ENCODE peak calls at places on chromosome 20, in six cellular contexts. One of them, this sample, is unnamed. For H3K36me3, the result is how much of the 10 kb centered on the place peaks cover.

GRCh38 chr20:5191829-5192569 is 65.2 kb downstream of the CDS2 start:
- DNase-seq in fibroblast of lung: peak
- DNase-seq in neural progenitor cell: peak
- DNase-seq in mammary epithelial cell: peak
- DNase-seq in keratinocyte: peak
- DNase-seq in K562: peak
- DNase-seq in this sample: peak

GRCh38 chr20:5660346-5660745 is 89.9 kb upstream of the SHLD1 start:
- DNase-seq in fibroblast of lung: no peak
- DNase-seq in neural progenitor cell: no peak
- DNase-seq in mammary epithelial cell: no peak
- DNase-seq in keratinocyte: no peak
- DNase-seq in K562: no peak
- DNase-seq in this sample: no peak

GRCh38 chr20:53597085-53597482 is 3.4 kb upstream of the ZNF217 start:
- DNase-seq in fibroblast of lung: no peak
- DNase-seq in neural progenitor cell: no peak
- DNase-seq in mammary epithelial cell: no peak
- DNase-seq in keratinocyte: no peak
- DNase-seq in K562: no peak
- DNase-seq in this sample: no peak

GRCh38 chr20:23668477-23668951 is 20.3 kb downstream of the CST4 start:
- DNase-seq in fibroblast of lung: peak
- DNase-seq in neural progenitor cell: peak
- DNase-seq in mammary epithelial cell: peak
- DNase-seq in keratinocyte: no peak
- DNase-seq in K562: peak
- DNase-seq in this sample: peak

GRCh38 chr20:10761232-10761631 is 87.4 kb upstream of the JAG1 start:
- DNase-seq in fibroblast of lung: peak
- DNase-seq in neural progenitor cell: no peak
- DNase-seq in mammary epithelial cell: peak
- DNase-seq in keratinocyte: peak
- DNase-seq in K562: no peak
- DNase-seq in this sample: no peak

GRCh38 chr20:20276806-20277530 is 90.9 kb upstream of the INSM1 start:
- DNase-seq in fibroblast of lung: no peak
- DNase-seq in neural progenitor cell: no peak
- DNase-seq in mammary epithelial cell: no peak
- DNase-seq in keratinocyte: no peak
- DNase-seq in K562: no peak
- DNase-seq in this sample: no peak

GRCh38 chr20:59678286-59678685 is 73.9 kb downstream of the PHACTR3 start:
- DNase-seq in fibroblast of lung: no peak
- DNase-seq in neural progenitor cell: no peak
- DNase-seq in mammary epithelial cell: no peak
- DNase-seq in keratinocyte: no peak
- DNase-seq in K562: no peak
- DNase-seq in this sample: no peak

GRCh38 chr20:64237316-64237715 is 18.2 kb upstream of the PCMTD2 start:
- DNase-seq in fibroblast of lung: no peak
- DNase-seq in neural progenitor cell: no peak
- DNase-seq in mammary epithelial cell: no peak
- DNase-seq in keratinocyte: no peak
- DNase-seq in K562: no peak
- DNase-seq in this sample: no peak

GRCh38 chr20:8163543-8163942 is 31.5 kb downstream of the PLCB1 start:
- DNase-seq in fibroblast of lung: no peak
- DNase-seq in neural progenitor cell: no peak
- DNase-seq in mammary epithelial cell: no peak
- DNase-seq in keratinocyte: no peak
- DNase-seq in K562: no peak
- DNase-seq in this sample: no peak

GRCh38 chr20:20204326-20204725 is 152.0 kb downstream of the CFAP61 start:
- DNase-seq in fibroblast of lung: no peak
- DNase-seq in neural progenitor cell: no peak
- DNase-seq in mammary epithelial cell: no peak
- DNase-seq in keratinocyte: no peak
- DNase-seq in K562: no peak
- DNase-seq in this sample: no peak

GRCh38 chr20:48805286-48805685 is 22.5 kb downstream of the PREX1 start:
- DNase-seq in fibroblast of lung: no peak
- DNase-seq in neural progenitor cell: no peak
- DNase-seq in mammary epithelial cell: no peak
- DNase-seq in keratinocyte: no peak
- DNase-seq in K562: no peak
- DNase-seq in this sample: no peak

GRCh38 chr20:33838035-33838864 is 27.1 kb downstream of the CHMP4B start:
- DNase-seq in fibroblast of lung: no peak
- DNase-seq in neural progenitor cell: peak
- DNase-seq in mammary epithelial cell: peak
- DNase-seq in keratinocyte: no peak
- DNase-seq in K562: no peak
- DNase-seq in this sample: no peak

GRCh38 chr20:1375515-1375914 is 17.3 kb downstream of the FKBP1A start:
- DNase-seq in fibroblast of lung: peak
- DNase-seq in neural progenitor cell: no peak
- DNase-seq in mammary epithelial cell: peak
- DNase-seq in keratinocyte: no peak
- DNase-seq in K562: no peak
- DNase-seq in this sample: no peak
- H3K27ac ChIP-seq in fibroblast of lung: no peak
- H3K27ac ChIP-seq in neural progenitor cell: peak
- H3K27ac ChIP-seq in mammary epithelial cell: no peak
- H3K27ac ChIP-seq in keratinocyte: no peak
- H3K27ac ChIP-seq in K562: no peak
- H3K27ac ChIP-seq in this sample: no peak

DNA sequence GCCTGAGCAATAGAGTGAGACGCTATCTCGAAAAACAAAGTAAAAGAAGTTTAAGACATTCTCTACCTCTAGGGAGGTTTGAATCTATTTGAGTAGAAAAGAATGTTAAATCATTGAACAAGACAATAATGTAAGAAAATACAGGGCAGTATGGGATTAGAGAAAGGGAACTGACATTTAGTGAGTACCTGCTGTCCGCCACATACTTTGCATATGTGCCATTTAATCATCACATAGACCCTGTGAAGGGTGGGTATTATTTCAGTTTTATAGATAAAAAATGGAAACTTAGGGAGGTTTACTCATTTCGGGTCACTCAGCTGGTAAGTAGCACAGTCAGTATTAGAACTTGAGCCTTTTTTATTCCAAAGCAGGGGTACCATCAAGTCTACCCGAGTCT is 31.4 kb downstream of the STK4 start:
- DNase-seq in fibroblast of lung: no peak
- DNase-seq in neural progenitor cell: no peak
- DNase-seq in mammary epithelial cell: no peak
- DNase-seq in keratinocyte: no peak
- DNase-seq in K562: no peak
- DNase-seq in this sample: no peak
- H3K36me3 ChIP-seq in fibroblast of lung: under half
- H3K36me3 ChIP-seq in neural progenitor cell: under half
- H3K36me3 ChIP-seq in mammary epithelial cell: under half
- H3K36me3 ChIP-seq in keratinocyte: under half
- H3K36me3 ChIP-seq in K562: half or more
- H3K36me3 ChIP-seq in this sample: under half

GRCh38 chr20:47222728-47223127 is 133.8 kb downstream of the ZMYND8 start:
- DNase-seq in fibroblast of lung: no peak
- DNase-seq in neural progenitor cell: no peak
- DNase-seq in mammary epithelial cell: no peak
- DNase-seq in keratinocyte: no peak
- DNase-seq in K562: no peak
- DNase-seq in this sample: no peak
- TF ChIP-seq EZH2 in fibroblast of lung: no peak
- TF ChIP-seq EZH2 in neural progenitor cell: no peak
- TF ChIP-seq EZH2 in mammary epithelial cell: no peak
- TF ChIP-seq EZH2 in keratinocyte: no peak
- TF ChIP-seq EZH2 in K562: no peak
- TF ChIP-seq EZH2 in this sample: no peak

GRCh38 chr20:57374343-57374930 is 16.8 kb upstream of the RBM38 start:
- DNase-seq in fibroblast of lung: no peak
- DNase-seq in neural progenitor cell: no peak
- DNase-seq in mammary epithelial cell: no peak
- DNase-seq in keratinocyte: no peak
- DNase-seq in K562: no peak
- DNase-seq in this sample: no peak
- H3K27ac ChIP-seq in fibroblast of lung: no peak
- H3K27ac ChIP-seq in neural progenitor cell: no peak
- H3K27ac ChIP-seq in mammary epithelial cell: no peak
- H3K27ac ChIP-seq in keratinocyte: no peak
- H3K27ac ChIP-seq in K562: no peak
- H3K27ac ChIP-seq in this sample: no peak

GRCh38 chr20:47776639-47777038 is 8.6 kb downstream of the SULF2 start:
- DNase-seq in fibroblast of lung: no peak
- DNase-seq in neural progenitor cell: no peak
- DNase-seq in mammary epithelial cell: no peak
- DNase-seq in keratinocyte: no peak
- DNase-seq in K562: no peak
- DNase-seq in this sample: no peak

GRCh38 chr20:47774081-47774777 is 11.1 kb downstream of the SULF2 start:
- DNase-seq in fibroblast of lung: no peak
- DNase-seq in neural progenitor cell: peak
- DNase-seq in mammary epithelial cell: no peak
- DNase-seq in keratinocyte: no peak
- DNase-seq in K562: no peak
- DNase-seq in this sample: no peak

GRCh38 chr20:47778398-47779354 is 6.6 kb downstream of the SULF2 start:
- DNase-seq in fibroblast of lung: no peak
- DNase-seq in neural progenitor cell: no peak
- DNase-seq in mammary epithelial cell: no peak
- DNase-seq in keratinocyte: no peak
- DNase-seq in K562: no peak
- DNase-seq in this sample: no peak

GRCh38 chr20:47775039-47775438 is 10.2 kb downstream of the SULF2 start:
- DNase-seq in fibroblast of lung: no peak
- DNase-seq in neural progenitor cell: no peak
- DNase-seq in mammary epithelial cell: no peak
- DNase-seq in keratinocyte: no peak
- DNase-seq in K562: no peak
- DNase-seq in this sample: no peak

DNA sequence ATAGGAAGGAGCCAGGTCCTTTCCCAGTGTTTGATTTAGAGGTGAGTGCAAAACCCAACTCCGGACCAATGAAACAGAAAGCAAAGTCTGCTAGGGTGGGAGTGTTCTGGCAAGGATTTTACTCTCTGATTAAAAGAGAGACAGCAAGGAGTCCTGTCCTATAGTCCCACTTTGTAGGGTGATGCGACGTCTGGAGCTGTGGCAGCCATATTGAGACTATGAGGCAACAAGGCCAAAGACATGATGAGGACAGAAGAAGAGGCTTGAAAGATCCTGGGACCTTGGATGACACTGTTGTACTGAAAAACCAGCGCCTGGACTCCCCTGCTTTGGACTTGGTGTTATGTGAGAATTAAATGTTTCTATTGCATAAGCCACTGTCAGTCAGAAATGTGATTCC is 8.1 kb downstream of the SULF2 start:
- DNase-seq in fibroblast of lung: no peak
- DNase-seq in neural progenitor cell: no peak
- DNase-seq in mammary epithelial cell: no peak
- DNase-seq in keratinocyte: no peak
- DNase-seq in K562: no peak
- DNase-seq in this sample: no peak
- H3K36me3 ChIP-seq in fibroblast of lung: under half
- H3K36me3 ChIP-seq in neural progenitor cell: under half
- H3K36me3 ChIP-seq in mammary epithelial cell: under half
- H3K36me3 ChIP-seq in keratinocyte: under half
- H3K36me3 ChIP-seq in K562: under half
- H3K36me3 ChIP-seq in this sample: half or more

GRCh38 chr20:3732327-3733118 is at the start of gene HSPA12B:
- DNase-seq in fibroblast of lung: no peak
- DNase-seq in neural progenitor cell: peak
- DNase-seq in mammary epithelial cell: no peak
- DNase-seq in keratinocyte: no peak
- DNase-seq in K562: no peak
- DNase-seq in this sample: no peak
- TF ChIP-seq EZH2 in fibroblast of lung: peak
- TF ChIP-seq EZH2 in neural progenitor cell: no peak
- TF ChIP-seq EZH2 in mammary epithelial cell: no peak
- TF ChIP-seq EZH2 in keratinocyte: peak
- TF ChIP-seq EZH2 in K562: no peak
- TF ChIP-seq EZH2 in this sample: no peak

GRCh38 chr20:35772563-35773058 is 796 bp downstream of the PHF20 start:
- DNase-seq in fibroblast of lung: no peak
- DNase-seq in neural progenitor cell: peak
- DNase-seq in mammary epithelial cell: no peak
- DNase-seq in keratinocyte: no peak
- DNase-seq in K562: no peak
- DNase-seq in this sample: no peak
- H3K27ac ChIP-seq in fibroblast of lung: peak
- H3K27ac ChIP-seq in neural progenitor cell: no peak
- H3K27ac ChIP-seq in mammary epithelial cell: peak
- H3K27ac ChIP-seq in keratinocyte: peak
- H3K27ac ChIP-seq in K562: peak
- H3K27ac ChIP-seq in this sample: no peak